ENCODE peak calls at places on chromosomes 6 and 20, in six cellular contexts. E is HTR-8/SVneo; S is activated CD4-positive, CD25-positive, alpha-beta regulatory T cell treated with anti-CD3 and anti-CD28 coated beads, Interleukin-2, amount 50 U/mL, for 72 hours; O is EL; H is Kasumi-1; W is type B pancreatic cell. Q is an unnamed sample.

GRCh38 chr6:53659458-53659857 is 6.1 kb downstream of the KLHL31 start:
- DNase-seq in O (no peak), H (no peak), E (no peak), S (no peak), W (no peak), Q (no peak)

GRCh38 chr6:135577059-135577538 is 79.6 kb upstream of the AHI1 start:
- DNase-seq in S (no peak), E (no peak), O (no peak), W (no peak), H (peak), Q (no peak)

GRCh38 chr6:127420558-127420957 is 38.6 kb downstream of the KIAA0408 start:
- DNase-seq in E (peak), W (no peak), H (peak), S (peak), O (peak), Q (peak)

GRCh38 chr20:37994512-37994911 is 38.7 kb downstream of the TTI1 start:
- DNase-seq in E (no peak), S (no peak), W (no peak), H (no peak), O (peak), Q (peak)

GRCh38 chr20:2305479-2305878 is 9.7 kb downstream of the TGM3 start:
- DNase-seq in O (no peak), H (no peak), E (no peak), S (no peak), W (no peak), Q (no peak)

GRCh38 chr6:113980937-113981554 is 10.1 kb upstream of the HDAC2 start:
- DNase-seq in E (no peak), W (no peak), O (peak), S (no peak), H (peak), Q (peak)

GRCh38 chr6:155439376-155439775 is 16.3 kb downstream of the NOX3 start:
- DNase-seq in O (no peak), E (no peak), H (no peak), W (no peak), S (no peak), Q (no peak)

GRCh38 chr20:23349338-23350006 is 1.1 kb upstream of the NXT1 start:
- DNase-seq in O (no peak), W (no peak), S (no peak), E (peak), H (peak), Q (peak)

GRCh38 chr6:1390071-1390804 is 862 bp downstream of the FOXF2 start:
- DNase-seq in O (peak), H (no peak), S (no peak), E (no peak), W (no peak), Q (peak)

GRCh38 chr6:45696738-45697137 is 318.9 kb downstream of the CLIC5 start:
- DNase-seq in O (no peak), S (no peak), E (no peak), H (no peak), W (no peak), Q (no peak)

GRCh38 chr6:165733487-165733791 is 70.4 kb upstream of the PDE10A start:
- DNase-seq in E (no peak), S (no peak), H (no peak), O (no peak), W (no peak), Q (no peak)

GRCh38 chr6:81362246-81362645 is 390.2 kb downstream of the TENT5A start:
- DNase-seq in O (peak), W (no peak), H (no peak), E (peak), S (no peak), Q (no peak)

GRCh38 chr6:125835221-125835744 is 44.5 kb downstream of the NCOA7 start:
- DNase-seq in H (no peak), W (no peak), E (no peak), O (no peak), S (no peak), Q (no peak)

GRCh38 chr20:57653910-57654309 is 33.7 kb upstream of the ZBP1 start:
- DNase-seq in E (no peak), W (no peak), S (no peak), O (no peak), H (no peak), Q (no peak)

GRCh38 chr20:47461120-47461685 is 40.5 kb upstream of the NCOA3 start:
- DNase-seq in H (no peak), E (no peak), O (no peak), S (no peak), W (no peak), Q (no peak)

Q was measured in H7.